ENCODE peak calls at places on chromosomes 11 and 22, in six cellular contexts. C is amygdala, M is NCI-H1105, R is RWPE1, D is H9, O is astrocyte of the spinal cord. E is an unnamed sample.

GRCh38 chr11:45899448-45900174 is 7.5 kb downstream of the FREY1 start:
- DNase-seq in D (peak), R (peak), C (peak), M (peak), O (peak), E (peak)

GRCh38 chr11:78299000-78299712 is 110.4 kb downstream of the USP35 start:
- DNase-seq in D (no peak), C (no peak), O (no peak), R (no peak), M (no peak), E (no peak)

GRCh38 chr11:17502630-17503029 is 26.0 kb upstream of the ABCC8 start:
- DNase-seq in C (no peak), D (no peak), O (no peak), R (no peak), M (no peak), E (no peak)

GRCh38 chr11:64211181-64211872 is 4.8 kb downstream of the FERMT3 start:
- DNase-seq in M (no peak), C (no peak), R (no peak), D (no peak), O (no peak), E (no peak)

GRCh38 chr11:2213384-2213842 is 41.8 kb upstream of the TH start:
- DNase-seq in O (no peak), C (no peak), M (no peak), R (no peak), D (peak), E (no peak)

GRCh38 chr11:65554057-65554818 is 3.9 kb downstream of the LTBP3 start:
- DNase-seq in C (no peak), M (no peak), D (no peak), O (no peak), R (no peak), E (no peak)

GRCh38 chr11:30586251-30587144 is at the start of gene MPPED2:
- DNase-seq in O (no peak), M (peak), D (peak), C (peak), R (peak), E (no peak)

GRCh38 chr11:31796523-31797226 is 14.4 kb downstream of the PAX6 start:
- DNase-seq in R (no peak), C (no peak), M (no peak), D (no peak), O (no peak), E (no peak)

GRCh38 chr11:117045196-117045595 is 53.0 kb downstream of the SIK3 start:
- DNase-seq in R (no peak), M (no peak), O (peak), D (no peak), C (no peak), E (peak)

GRCh38 chr11:60165538-60165937 is 17.3 kb downstream of the MS4A6A start:
- DNase-seq in D (no peak), C (no peak), M (no peak), O (no peak), R (no peak), E (no peak)

GRCh38 chr11:76807206-76807875 is 24.2 kb downstream of the TSKU start:
- DNase-seq in O (peak), D (peak), C (peak), R (no peak), M (peak), E (peak)

GRCh38 chr11:1227551-1228182 is 4.8 kb downstream of the MUC5B start:
- DNase-seq in R (no peak), M (no peak), D (peak), C (no peak), O (no peak), E (no peak)

GRCh38 chr11:1208361-1209261 is 14.3 kb upstream of the MUC5B start:
- DNase-seq in R (no peak), O (no peak), M (no peak), C (no peak), D (peak), E (no peak)

GRCh38 chr22:25182131-25183110 is 17.2 kb upstream of the CRYBB3 start:
- DNase-seq in R (no peak), D (no peak), O (no peak), M (no peak), C (no peak), E (no peak)

GRCh38 chr11:284081-285020 is 4.6 kb upstream of the PGGHG start:
- DNase-seq in C (no peak), D (peak), O (no peak), M (no peak), R (no peak), E (no peak)

GRCh38 chr11:43920598-43921419 is 21.6 kb upstream of the C11orf96 start:
- DNase-seq in C (no peak), O (peak), R (peak), D (no peak), M (no peak), E (peak)

GRCh38 chr22:49351761-49352221 is 475.9 kb downstream of the BRD1 start:
- DNase-seq in M (no peak), C (no peak), D (peak), R (no peak), O (no peak), E (no peak)